ENCODE peak calls at places on chromosome 15, in five cellular contexts. One of them, this sample, is unnamed.

GRCh38 chr15:69573815-69574472 is 121.3 kb downstream of the RPLP1 start:
- DNase-seq in stomach: no peak
- DNase-seq in NCI-H1417: no peak
- DNase-seq in T-helper 2 cell treated with Interferon-gamma antibody and Interleukin-4, amounts not matched to agents 5 μg/mL and 100 μg/mL, for 36 hours: peak; percentile 73
- DNase-seq in GM12865: peak; percentile 18
- DNase-seq in this sample: no peak

GRCh38 chr15:92949604-92950249 is 49.6 kb downstream of the CHD2 start:
- DNase-seq in stomach: no peak
- DNase-seq in NCI-H1417: peak; percentile 47
- DNase-seq in T-helper 2 cell treated with Interferon-gamma antibody and Interleukin-4, amounts not matched to agents 5 μg/mL and 100 μg/mL, for 36 hours: no peak
- DNase-seq in GM12865: no peak
- DNase-seq in this sample: no peak

GRCh38 chr15:76176487-76177085 is 116.8 kb downstream of the TMEM266 start:
- DNase-seq in stomach: no peak
- DNase-seq in NCI-H1417: no peak
- DNase-seq in T-helper 2 cell treated with Interferon-gamma antibody and Interleukin-4, amounts not matched to agents 5 μg/mL and 100 μg/mL, for 36 hours: no peak
- DNase-seq in GM12865: no peak
- DNase-seq in this sample: no peak

GRCh38 chr15:73019733-73020132 is 32.5 kb upstream of the NEO1 start:
- DNase-seq in stomach: no peak
- DNase-seq in NCI-H1417: no peak
- DNase-seq in T-helper 2 cell treated with Interferon-gamma antibody and Interleukin-4, amounts not matched to agents 5 μg/mL and 100 μg/mL, for 36 hours: no peak
- DNase-seq in GM12865: no peak
- DNase-seq in this sample: no peak

GRCh38 chr15:62071711-62072308 is 5.0 kb downstream of the C2CD4A start:
- DNase-seq in stomach: no peak
- DNase-seq in NCI-H1417: peak; percentile 66
- DNase-seq in T-helper 2 cell treated with Interferon-gamma antibody and Interleukin-4, amounts not matched to agents 5 μg/mL and 100 μg/mL, for 36 hours: no peak
- DNase-seq in GM12865: peak; percentile 45
- DNase-seq in this sample: no peak

GRCh38 chr15:41983621-41984571 is 11.5 kb upstream of the EHD4 start:
- DNase-seq in stomach: peak; percentile 24
- DNase-seq in NCI-H1417: no peak
- DNase-seq in T-helper 2 cell treated with Interferon-gamma antibody and Interleukin-4, amounts not matched to agents 5 μg/mL and 100 μg/mL, for 36 hours: no peak
- DNase-seq in GM12865: no peak
- DNase-seq in this sample: no peak

GRCh38 chr15:35000511-35000910 is 12.4 kb upstream of the ZNF770 start:
- DNase-seq in stomach: no peak
- DNase-seq in NCI-H1417: no peak
- DNase-seq in T-helper 2 cell treated with Interferon-gamma antibody and Interleukin-4, amounts not matched to agents 5 μg/mL and 100 μg/mL, for 36 hours: no peak
- DNase-seq in GM12865: no peak
- DNase-seq in this sample: no peak

GRCh38 chr15:80953953-80954778 is 35.5 kb downstream of the MESD start:
- DNase-seq in stomach: no peak
- DNase-seq in NCI-H1417: peak; percentile 60
- DNase-seq in T-helper 2 cell treated with Interferon-gamma antibody and Interleukin-4, amounts not matched to agents 5 μg/mL and 100 μg/mL, for 36 hours: no peak
- DNase-seq in GM12865: no peak
- DNase-seq in this sample: no peak

GRCh38 chr15:83107841-83108181 is 366 bp downstream of the TM6SF1 start:
- DNase-seq in stomach: no peak
- DNase-seq in NCI-H1417: no peak
- DNase-seq in T-helper 2 cell treated with Interferon-gamma antibody and Interleukin-4, amounts not matched to agents 5 μg/mL and 100 μg/mL, for 36 hours: no peak
- DNase-seq in GM12865: no peak
- DNase-seq in this sample: no peak

GRCh38 chr15:48653216-48653615 is 7.7 kb upstream of the FBN1 start:
- DNase-seq in stomach: no peak
- DNase-seq in NCI-H1417: no peak
- DNase-seq in T-helper 2 cell treated with Interferon-gamma antibody and Interleukin-4, amounts not matched to agents 5 μg/mL and 100 μg/mL, for 36 hours: no peak
- DNase-seq in GM12865: no peak
- DNase-seq in this sample: no peak

GRCh38 chr15:41585140-41586047 is 26.4 kb downstream of the TYRO3 start:
- DNase-seq in stomach: peak; percentile 48
- DNase-seq in NCI-H1417: peak; percentile 30
- DNase-seq in T-helper 2 cell treated with Interferon-gamma antibody and Interleukin-4, amounts not matched to agents 5 μg/mL and 100 μg/mL, for 36 hours: peak; percentile 31
- DNase-seq in GM12865: no peak
- DNase-seq in this sample: peak; percentile 68

GRCh38 chr15:39556461-39556860 is 24.4 kb upstream of the THBS1 start:
- DNase-seq in stomach: no peak
- DNase-seq in NCI-H1417: peak; percentile 36
- DNase-seq in T-helper 2 cell treated with Interferon-gamma antibody and Interleukin-4, amounts not matched to agents 5 μg/mL and 100 μg/mL, for 36 hours: no peak
- DNase-seq in GM12865: no peak
- DNase-seq in this sample: no peak

GRCh38 chr15:93314245-93314644 is 225.2 kb upstream of the RGMA start:
- DNase-seq in stomach: no peak
- DNase-seq in NCI-H1417: no peak
- DNase-seq in T-helper 2 cell treated with Interferon-gamma antibody and Interleukin-4, amounts not matched to agents 5 μg/mL and 100 μg/mL, for 36 hours: no peak
- DNase-seq in GM12865: no peak
- DNase-seq in this sample: no peak

GRCh38 chr15:100715571-100716455 is 113.4 kb downstream of the ASB7 start:
- DNase-seq in stomach: no peak
- DNase-seq in NCI-H1417: peak; percentile 69
- DNase-seq in T-helper 2 cell treated with Interferon-gamma antibody and Interleukin-4, amounts not matched to agents 5 μg/mL and 100 μg/mL, for 36 hours: no peak
- DNase-seq in GM12865: no peak
- DNase-seq in this sample: no peak

GRCh38 chr15:67799801-67800205 is 25.5 kb upstream of the SKOR1 start:
- DNase-seq in stomach: no peak
- DNase-seq in NCI-H1417: peak; percentile 40
- DNase-seq in T-helper 2 cell treated with Interferon-gamma antibody and Interleukin-4, amounts not matched to agents 5 μg/mL and 100 μg/mL, for 36 hours: no peak
- DNase-seq in GM12865: no peak
- DNase-seq in this sample: peak; percentile 81

GRCh38 chr15:101070024-101070423 is 150.9 kb downstream of the LRRK1 start:
- DNase-seq in stomach: no peak
- DNase-seq in NCI-H1417: no peak
- DNase-seq in T-helper 2 cell treated with Interferon-gamma antibody and Interleukin-4, amounts not matched to agents 5 μg/mL and 100 μg/mL, for 36 hours: no peak
- DNase-seq in GM12865: no peak
- DNase-seq in this sample: no peak

GRCh38 chr15:90159213-90159612 is 41.9 kb upstream of the SEMA4B start:
- DNase-seq in stomach: peak; percentile 36
- DNase-seq in NCI-H1417: no peak
- DNase-seq in T-helper 2 cell treated with Interferon-gamma antibody and Interleukin-4, amounts not matched to agents 5 μg/mL and 100 μg/mL, for 36 hours: no peak
- DNase-seq in GM12865: no peak
- DNase-seq in this sample: no peak

GRCh38 chr15:96262497-96263268 is 67.8 kb upstream of the NR2F2 start:
- DNase-seq in stomach: no peak
- DNase-seq in NCI-H1417: no peak
- DNase-seq in T-helper 2 cell treated with Interferon-gamma antibody and Interleukin-4, amounts not matched to agents 5 μg/mL and 100 μg/mL, for 36 hours: no peak
- DNase-seq in GM12865: no peak
- DNase-seq in this sample: no peak